ENCODE peak calls at places on chromosomes 16 and 17, in six cellular contexts. I is K562, F is AG10803, N is fibroblast of the aortic adventitia, G is AG04450, S is stomach. E is an unnamed sample.

GRCh38 chr16:80500116-80500859 is 40.5 kb upstream of the DYNLRB2 start:
- DNase-seq in I (no peak), N (no peak), F (no peak), G (no peak), S (no peak), E (no peak)

GRCh38 chr16:62963846-62964245 is 927.6 kb upstream of the CDH8 start:
- DNase-seq in F (no peak), S (no peak), G (no peak), I (no peak), N (no peak), E (no peak)

GRCh38 chr16:11989238-11990160 is 13.0 kb downstream of the SNX29 start:
- DNase-seq in G (no peak), N (no peak), S (no peak), I (no peak), F (no peak), E (peak)

GRCh38 chr16:57383276-57384247 is 11.3 kb downstream of the CX3CL1 start:
- DNase-seq in G (no peak), F (peak), N (peak), I (no peak), S (no peak), E (no peak)

GRCh38 chr16:77469639-77470038 is 34.8 kb upstream of the ADAMTS18 start:
- DNase-seq in G (no peak), I (no peak), F (no peak), N (no peak), S (no peak), E (no peak)

GRCh38 chr17:77124192-77124908 is 16.4 kb upstream of the SEC14L1 start:
- DNase-seq in S (peak), I (no peak), F (peak), N (peak), G (no peak), E (no peak)

GRCh38 chr16:31700530-31701388 is 172.8 kb upstream of the ZNF267 start:
- DNase-seq in I (peak), F (peak), G (no peak), S (peak), N (peak), E (peak)

GRCh38 chr16:866252-866651 is 65.7 kb upstream of the GNG13 start:
- DNase-seq in S (no peak), N (no peak), I (no peak), F (no peak), G (no peak), E (no peak)

GRCh38 chr16:47139561-47140185 is 4.1 kb downstream of the NETO2 start:
- DNase-seq in F (no peak), G (no peak), N (no peak), S (no peak), I (no peak), E (no peak)

GRCh38 chr16:9666834-9667480 is 515.3 kb downstream of the GRIN2A start:
- DNase-seq in I (no peak), G (no peak), N (no peak), S (no peak), F (no peak), E (no peak)

GRCh38 chr16:11372073-11372923 is 27.0 kb downstream of the RMI2 start:
- DNase-seq in I (no peak), N (no peak), G (no peak), F (no peak), S (no peak), E (no peak)

GRCh38 chr16:86772231-86772510 is 193.8 kb downstream of the FOXL1 start:
- DNase-seq in N (no peak), S (no peak), F (peak), G (no peak), I (no peak), E (no peak)

GRCh38 chr16:27248036-27248435 is 20.5 kb downstream of the NSMCE1 start:
- DNase-seq in S (no peak), N (peak), G (no peak), I (no peak), F (no peak), E (no peak)

GRCh38 chr17:2170023-2170422 is 115.1 kb downstream of the HIC1 start:
- DNase-seq in G (no peak), F (no peak), I (peak), S (no peak), N (no peak), E (peak)
- TF ChIP-seq CTCF in G (peak), F (no peak), I (peak), S (no peak), N (no peak), E (peak)

GRCh38 chr16:2603165-2604015 is 65.6 kb downstream of the PDPK1 start:
- DNase-seq in G (peak), I (peak), S (peak), F (peak), N (peak), E (peak)
- TF ChIP-seq CTCF in G (no peak), I (no peak), S (peak), F (no peak), N (no peak), E (no peak)

DNA sequence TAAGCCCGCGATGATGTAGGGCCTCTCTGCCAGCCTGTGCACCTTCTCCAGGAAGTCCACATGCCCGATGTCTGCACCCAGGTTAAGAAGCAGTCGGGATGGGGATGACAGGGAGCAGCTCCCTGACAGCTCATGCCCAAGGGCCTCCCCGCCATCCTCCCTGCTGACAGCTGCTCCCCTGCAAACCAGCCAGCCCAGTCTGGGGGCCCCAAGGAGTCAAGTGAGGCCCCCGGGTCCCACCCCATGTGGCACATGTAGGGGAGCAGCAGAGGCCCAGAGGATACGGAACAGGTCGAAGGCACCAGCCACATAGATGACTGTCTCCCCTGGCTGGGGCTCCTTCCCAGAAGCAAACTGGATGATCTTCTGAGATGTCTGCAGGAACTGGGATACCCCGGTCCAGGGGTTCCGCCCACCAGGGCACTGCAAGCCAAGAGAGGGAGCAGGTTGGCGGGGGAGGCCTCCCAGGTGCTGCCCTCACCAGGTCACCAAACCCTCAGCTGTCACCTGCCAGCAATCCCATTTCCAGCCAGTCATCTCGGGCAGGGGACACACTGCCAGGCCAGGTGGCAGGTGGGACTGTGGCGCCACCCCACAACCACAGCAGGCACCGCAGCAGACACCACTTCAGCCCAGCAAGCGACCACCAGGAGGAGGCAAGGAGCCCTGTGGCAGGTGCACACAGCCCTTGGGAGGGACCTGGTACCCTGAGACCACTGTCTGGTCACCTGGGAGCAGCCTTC is 4.6 kb downstream of the PCYT2 start:
- DNase-seq in N (no peak), F (no peak), I (no peak), S (no peak), G (no peak), E (no peak)
- TF ChIP-seq CTCF in N (no peak), F (no peak), I (peak), S (no peak), G (no peak), E (no peak)

DNA sequence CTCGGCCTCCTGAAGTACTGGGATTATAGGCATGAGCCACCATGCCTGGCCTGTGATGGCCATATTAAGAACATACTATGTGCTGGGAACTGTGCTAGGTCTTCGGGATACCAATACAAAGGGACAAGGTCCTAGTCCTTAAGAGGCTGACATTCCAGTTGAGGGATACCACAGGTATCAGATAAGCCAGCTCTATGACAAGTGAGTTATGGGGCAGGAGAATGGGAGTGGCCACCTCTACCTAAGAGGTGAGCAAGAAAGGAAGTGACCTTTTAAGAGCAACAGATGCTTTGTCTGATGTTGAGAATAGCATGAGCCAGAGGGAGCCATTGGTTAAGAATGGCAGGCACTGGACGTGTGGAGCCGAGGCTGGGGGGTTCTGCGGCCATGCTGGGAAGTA is 27.0 kb downstream of the ADORA2B start:
- DNase-seq in F (no peak), G (no peak), N (no peak), S (no peak), I (no peak), E (no peak)
- TF ChIP-seq CTCF in F (no peak), G (no peak), N (no peak), S (no peak), I (no peak), E (no peak)

GRCh38 chr17:74815067-74815466 is 38.9 kb upstream of the NAT9 start:
- DNase-seq in G (no peak), N (no peak), I (no peak), S (no peak), F (no peak), E (no peak)

GRCh38 chr17:74813793-74814192 is 37.6 kb upstream of the NAT9 start:
- DNase-seq in S (no peak), G (no peak), I (no peak), N (no peak), F (no peak), E (no peak)

GRCh38 chr17:74814453-74814852 is 38.3 kb upstream of the NAT9 start:
- DNase-seq in I (no peak), G (no peak), N (no peak), F (no peak), S (no peak), E (no peak)

GRCh38 chr17:74816883-74817620 is 40.9 kb upstream of the NAT9 start:
- DNase-seq in G (no peak), F (no peak), I (no peak), N (no peak), S (no peak), E (no peak)

DNA sequence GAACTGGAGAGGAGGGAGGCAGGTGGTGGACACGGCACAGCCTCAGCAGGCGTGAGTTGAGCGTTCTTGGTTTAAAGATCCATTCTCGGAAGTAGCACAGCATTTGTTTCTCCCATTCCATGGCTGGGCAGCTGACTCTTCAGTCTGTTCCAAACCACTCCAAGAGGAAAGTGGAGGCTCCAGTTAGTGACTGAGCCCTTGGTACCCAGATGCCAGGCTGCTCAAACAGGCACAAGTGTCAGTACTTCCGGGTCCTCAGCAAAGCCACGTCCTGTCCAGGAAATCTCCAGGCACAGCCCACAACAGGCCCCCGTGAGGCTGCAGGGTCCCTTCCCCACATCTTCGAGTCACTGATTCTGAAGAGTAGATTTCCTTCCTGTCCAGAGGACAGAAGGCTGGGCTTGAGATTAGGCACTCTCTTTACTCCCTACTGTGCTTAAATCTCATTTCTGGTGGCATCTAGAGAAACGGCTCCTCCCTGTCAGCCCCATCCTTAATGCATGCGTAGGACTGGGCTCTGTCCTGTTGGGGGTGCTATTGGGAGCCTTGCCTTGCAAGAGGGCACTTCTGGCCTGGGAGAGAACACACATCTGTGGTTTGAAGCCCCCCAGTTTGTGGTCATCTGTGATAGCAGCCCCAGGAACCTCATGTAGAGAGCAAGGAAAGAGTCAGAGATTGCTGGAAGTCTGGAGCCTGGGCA is 39.7 kb upstream of the NAT9 start:
- DNase-seq in S (no peak), G (no peak), N (no peak), F (no peak), I (peak), E (no peak)
- TF ChIP-seq CTCF in S (no peak), G (no peak), N (no peak), F (no peak), I (peak), E (no peak)

DNA sequence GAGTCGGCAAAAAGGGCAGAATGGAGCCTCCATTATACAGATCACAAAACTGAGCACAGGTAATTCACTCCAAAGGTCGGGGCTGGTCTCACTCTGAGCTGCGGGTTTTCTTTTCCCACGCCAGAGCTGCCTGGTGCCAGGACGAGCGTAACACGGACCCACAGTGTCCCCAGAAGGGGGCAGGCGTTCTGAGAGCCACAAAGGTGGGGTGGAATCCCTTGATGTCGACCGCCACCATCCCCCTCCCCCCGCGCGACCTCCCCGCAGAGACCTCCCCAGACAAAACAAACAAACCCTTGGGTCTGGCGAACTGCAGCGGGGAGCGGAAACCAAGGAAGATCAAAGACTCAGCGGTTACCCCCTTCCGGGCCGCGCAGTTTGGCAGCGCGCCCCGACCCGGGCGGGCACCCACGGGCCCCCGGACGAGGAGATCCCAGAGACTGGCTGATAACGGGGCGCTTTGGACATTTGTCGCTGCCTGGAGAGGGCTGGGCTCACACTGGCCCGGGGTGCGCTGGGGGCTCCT is 793 bp upstream of the NKD1 start:
- DNase-seq in I (peak), F (no peak), S (peak), N (no peak), G (no peak), E (peak)
- TF ChIP-seq CTCF in I (no peak), F (no peak), S (no peak), N (no peak), G (no peak), E (peak)

DNA sequence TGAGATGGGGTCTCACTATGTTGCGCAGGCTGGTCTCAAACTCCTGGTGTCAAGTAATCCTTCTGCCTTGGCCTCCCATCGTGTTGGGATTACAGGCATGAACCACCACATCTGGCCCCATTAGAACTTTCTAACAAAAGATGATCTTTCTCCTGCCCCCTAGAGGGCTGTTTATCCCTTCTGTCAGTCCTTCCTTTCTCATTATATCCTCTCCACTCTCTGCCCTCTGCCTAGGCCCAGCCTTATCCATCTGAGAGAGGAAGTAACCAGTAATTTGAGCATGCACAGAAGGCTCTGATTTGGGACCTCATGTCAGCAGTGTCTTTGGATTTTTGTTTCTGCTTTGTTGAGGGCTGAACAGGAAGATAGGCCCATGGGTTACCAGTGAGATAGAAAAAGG is 4.4 kb upstream of the DHX40 start:
- DNase-seq in I (peak), G (no peak), S (no peak), N (peak), F (peak), E (peak)
- TF ChIP-seq CTCF in I (peak), G (peak), S (no peak), N (peak), F (peak), E (no peak)

GRCh38 chr17:57939797-57940196 is 15.4 kb downstream of the CUEDC1 start:
- DNase-seq in N (no peak), F (no peak), I (peak), S (no peak), G (no peak), E (peak)

GRCh38 chr17:57935833-57936807 is 19.1 kb downstream of the CUEDC1 start:
- DNase-seq in S (no peak), N (peak), F (peak), I (no peak), G (no peak), E (no peak)

GRCh38 chr17:57940217-57940616 is 15.0 kb downstream of the CUEDC1 start:
- DNase-seq in I (no peak), S (no peak), G (no peak), N (no peak), F (no peak), E (no peak)

GRCh38 chr17:57937492-57937891 is 17.7 kb downstream of the CUEDC1 start:
- DNase-seq in F (no peak), S (no peak), I (no peak), N (no peak), G (no peak), E (no peak)

DNA sequence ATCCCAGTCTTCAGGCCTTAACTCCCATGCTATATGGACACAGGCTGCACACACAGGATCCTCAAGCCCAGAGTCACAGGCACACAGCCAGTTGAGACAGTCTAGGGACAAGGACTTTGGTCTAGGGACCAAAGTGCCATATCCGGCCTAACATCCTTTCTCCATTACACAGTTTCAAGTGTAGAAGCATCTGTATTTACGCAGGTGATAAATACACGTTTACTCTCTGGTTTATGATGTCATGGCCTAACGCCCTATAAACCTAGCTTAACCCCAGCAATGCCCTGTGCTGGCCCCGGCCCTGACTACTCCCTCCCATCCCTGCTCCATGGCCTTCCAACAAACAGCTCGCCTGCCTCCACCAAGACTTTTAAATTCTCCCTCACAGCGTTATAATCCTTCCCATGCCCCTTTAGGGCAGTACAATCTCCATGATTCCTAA is 17.1 kb downstream of the CUEDC1 start:
- DNase-seq in G (no peak), N (no peak), S (no peak), F (no peak), I (no peak), E (no peak)
- TF ChIP-seq CTCF in G (no peak), N (no peak), S (no peak), F (no peak), I (no peak), E (no peak)

DNA sequence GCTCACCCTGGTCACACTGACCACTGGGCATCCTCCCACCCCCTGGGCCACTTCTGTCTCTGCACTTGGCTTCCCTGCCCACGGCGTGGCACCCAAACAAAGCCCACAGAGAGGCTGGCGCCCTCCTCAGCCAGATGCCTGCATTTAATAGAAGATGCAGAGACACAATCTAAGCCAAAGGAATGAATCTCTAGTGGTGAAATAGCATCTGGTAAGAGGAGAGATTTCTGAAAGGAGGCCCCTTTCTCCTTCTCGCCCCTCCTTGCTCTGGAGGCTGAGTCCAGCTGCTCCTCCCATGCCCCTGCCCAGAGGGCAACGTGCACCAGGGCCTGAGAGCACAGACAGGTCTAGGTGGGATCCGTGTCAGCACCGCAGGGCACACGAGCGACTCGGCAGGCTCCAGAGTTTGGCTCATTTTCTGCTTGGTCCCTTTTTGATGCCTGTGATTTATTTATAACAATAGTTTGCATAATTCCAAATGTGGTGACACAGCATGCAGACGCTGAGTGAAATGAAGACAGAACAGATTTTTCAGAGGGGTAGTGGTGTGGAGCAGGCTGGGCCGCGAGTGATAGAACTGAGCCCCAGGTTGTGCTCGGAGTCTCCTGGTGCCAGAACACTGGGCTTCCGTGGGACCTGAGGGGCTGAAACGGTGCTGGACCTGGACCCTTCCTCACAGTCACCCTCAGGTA is 95.6 kb downstream of the METRNL start:
- DNase-seq in G (no peak), I (no peak), F (peak), S (no peak), N (no peak), E (no peak)
- TF ChIP-seq CTCF in G (no peak), I (no peak), F (peak), S (no peak), N (peak), E (no peak)

DNA sequence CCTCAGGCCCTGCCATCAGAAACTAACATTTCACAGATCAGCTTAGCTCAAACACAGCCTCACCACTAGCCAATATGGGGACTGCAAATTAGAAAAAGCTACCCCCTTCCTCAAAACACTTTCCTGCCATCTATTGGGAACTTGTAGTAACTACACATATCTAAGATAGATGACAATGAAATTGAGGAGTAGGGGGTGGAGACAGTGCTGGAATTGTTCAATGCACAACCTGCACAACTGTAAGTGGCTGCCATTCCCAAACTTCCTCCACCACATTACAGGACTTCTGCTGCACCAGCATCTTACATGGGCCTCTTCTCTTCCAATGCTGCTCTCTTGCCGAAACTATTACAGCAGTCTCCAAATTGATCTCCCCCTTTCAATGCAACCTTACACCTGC is 21.8 kb downstream of the AIPL1 start:
- DNase-seq in S (no peak), G (no peak), N (peak), F (peak), I (peak), E (peak)
- TF ChIP-seq CTCF in S (no peak), G (peak), N (peak), F (peak), I (peak), E (peak)

E was measured in GM20000.